ENCODE peak calls at places on chromosome 1, in eight cellular contexts. K is KG1; P is M059J; X is activated CD8-positive, alpha-beta memory T cell treated with anti-CD3 and anti-CD28 coated beads for 1 hour; M is WTC11; V is RPMI8226; Y is astrocyte of the cerebellum; A is adrenal gland. W is an unnamed sample.

GRCh38 chr1:63877816-63878215 is 104.0 kb downstream of the ROR1 start:
- DNase-seq in K (no peak), P (peak), X (no peak), M (no peak), V (no peak), Y (peak), A (no peak), W (no peak)

GRCh38 chr1:72827285-72827684 is 544.9 kb upstream of the NEGR1 start:
- DNase-seq in K (no peak), P (peak), X (no peak), M (no peak), V (no peak), Y (no peak), A (no peak), W (no peak)

GRCh38 chr1:13662498-13662897 is 37.5 kb upstream of the PRDM2 start:
- DNase-seq in K (no peak), P (peak), X (no peak), M (no peak), V (peak), Y (no peak), A (no peak), W (no peak)

GRCh38 chr1:116556289-116557006 is 14.4 kb downstream of the CD58 start:
- DNase-seq in K (no peak), P (peak), X (peak), M (no peak), V (no peak), Y (peak), A (no peak), W (peak)

GRCh38 chr1:71780681-71781080 is 501.7 kb downstream of the NEGR1 start:
- DNase-seq in K (no peak), P (no peak), X (no peak), M (no peak), V (no peak), Y (no peak), A (no peak), W (no peak)

GRCh38 chr1:77282866-77283539 is 1.2 kb downstream of the AK5 start:
- DNase-seq in K (no peak), P (peak), X (no peak), M (peak), V (no peak), Y (no peak), A (no peak), W (no peak)

GRCh38 chr1:54118704-54119103 is 34.1 kb downstream of the CDCP2 start:
- DNase-seq in K (no peak), P (peak), X (no peak), M (no peak), V (no peak), Y (no peak), A (no peak), W (no peak)

GRCh38 chr1:226318471-226318870 is 9.5 kb upstream of the LIN9 start:
- DNase-seq in K (no peak), P (no peak), X (no peak), M (no peak), V (no peak), Y (no peak), A (no peak), W (no peak)

GRCh38 chr1:58932820-58933598 is 149.2 kb upstream of the JUN start:
- DNase-seq in K (no peak), P (peak), X (no peak), M (no peak), V (peak), Y (no peak), A (no peak), W (no peak)

GRCh38 chr1:35431173-35431599 is 126.0 kb downstream of the KIAA0319L start:
- DNase-seq in K (no peak), P (no peak), X (no peak), M (no peak), V (no peak), Y (no peak), A (no peak), W (peak)

GRCh38 chr1:53615101-53615500 is 123.9 kb downstream of the GLIS1 start:
- DNase-seq in K (no peak), P (no peak), X (no peak), M (no peak), V (no peak), Y (no peak), A (no peak), W (no peak)

GRCh38 chr1:29310616-29311180 is 74.4 kb downstream of the PTPRU start:
- DNase-seq in K (no peak), P (no peak), X (no peak), M (no peak), V (no peak), Y (no peak), A (no peak), W (no peak)

GRCh38 chr1:15933684-15934083 is 42.2 kb downstream of the ZBTB17 start:
- DNase-seq in K (no peak), P (no peak), X (no peak), M (no peak), V (no peak), Y (no peak), A (no peak), W (no peak)

GRCh38 chr1:172662464-172663109 is 3.7 kb downstream of the FASLG start:
- DNase-seq in K (peak), P (peak), X (peak), M (no peak), V (peak), Y (peak), A (no peak), W (peak)

GRCh38 chr1:28565040-28565439 is 12.2 kb downstream of the TRNAU1AP start:
- DNase-seq in K (no peak), P (no peak), X (no peak), M (no peak), V (no peak), Y (no peak), A (no peak), W (no peak)

GRCh38 chr1:40735234-40735633 is 43.7 kb downstream of the NFYC start:
- DNase-seq in K (no peak), P (no peak), X (no peak), M (no peak), V (no peak), Y (no peak), A (no peak), W (no peak)

GRCh38 chr1:19814681-19815503 is at the start of gene RNF186:
- DNase-seq in K (no peak), P (no peak), X (no peak), M (no peak), V (peak), Y (no peak), A (no peak), W (no peak)

GRCh38 chr1:7372477-7373120 is 398.5 kb upstream of the VAMP3 start:
- DNase-seq in K (no peak), P (no peak), X (no peak), M (no peak), V (no peak), Y (no peak), A (no peak), W (no peak)

GRCh38 chr1:30378991-30379581 is 344.3 kb downstream of the MATN1 start:
- DNase-seq in K (no peak), P (peak), X (no peak), M (no peak), V (no peak), Y (peak), A (no peak), W (no peak)

GRCh38 chr1:55214903-55215193 is 316 bp downstream of the USP24 start:
- DNase-seq in K (no peak), P (peak), X (no peak), M (peak), V (no peak), Y (no peak), A (peak), W (no peak)

GRCh38 chr1:238960071-238960470 is 426.3 kb upstream of the CHRM3 start:
- DNase-seq in K (no peak), P (peak), X (no peak), M (no peak), V (no peak), Y (peak), A (no peak), W (no peak)

GRCh38 chr1:45359882-45360513 is 19.8 kb upstream of the MUTYH start:
- DNase-seq in K (no peak), P (peak), X (no peak), M (peak), V (peak), Y (peak), A (peak), W (peak)

GRCh38 chr1:32464716-32465540 is at the start of gene ZBTB8B:
- DNase-seq in K (no peak), P (peak), X (no peak), M (peak), V (peak), Y (peak), A (peak), W (peak)

GRCh38 chr1:204685236-204686006 is at the start of gene LRRN2:
- DNase-seq in K (no peak), P (no peak), X (no peak), M (peak), V (peak), Y (no peak), A (peak), W (no peak)

GRCh38 chr1:234467821-234468220 is 11.2 kb downstream of the TARBP1 start:
- DNase-seq in K (no peak), P (no peak), X (no peak), M (no peak), V (no peak), Y (no peak), A (no peak), W (no peak)

GRCh38 chr1:39576016-39576657 is 453 bp downstream of the PABPC4 start:
- DNase-seq in K (no peak), P (peak), X (peak), M (peak), V (peak), Y (no peak), A (peak), W (peak)

GRCh38 chr1:179288977-179289376 is 4.6 kb upstream of the SOAT1 start:
- DNase-seq in K (no peak), P (no peak), X (no peak), M (no peak), V (no peak), Y (no peak), A (no peak), W (no peak)

GRCh38 chr1:153483776-153484175 is 23.3 kb upstream of the S100A7 start:
- DNase-seq in K (no peak), P (no peak), X (no peak), M (peak), V (peak), Y (no peak), A (no peak), W (no peak)